ENCODE peak calls at places on chromosome 11, in ten cellular contexts. One of them, this sample, is unnamed.

GRCh38 chr11:60566773-60567172 is 51.6 kb downstream of the MS4A13 start:
- DNase-seq in Daoy: no peak
- DNase-seq in AG10803: no peak
- DNase-seq in stimulated activated CD8-positive, alpha-beta memory T cell treated with anti-CD3 and anti-CD28 coated beads, Interleukin-7, amount 100 ng/mL, for 1 hour: no peak
- DNase-seq in HFFc6: no peak
- DNase-seq in NCI-H1048: no peak
- DNase-seq in HFF-Myc: no peak
- DNase-seq in activated naive CD4-positive, alpha-beta T cell: no peak
- DNase-seq in amygdala: no peak
- DNase-seq in H54: no peak
- DNase-seq in this sample: no peak

GRCh38 chr11:94141511-94142307 is 13.1 kb downstream of the PANX1 start:
- DNase-seq in Daoy: no peak
- DNase-seq in AG10803: no peak
- DNase-seq in stimulated activated CD8-positive, alpha-beta memory T cell treated with anti-CD3 and anti-CD28 coated beads, Interleukin-7, amount 100 ng/mL, for 1 hour: no peak
- DNase-seq in HFFc6: no peak
- DNase-seq in NCI-H1048: no peak
- DNase-seq in HFF-Myc: no peak
- DNase-seq in activated naive CD4-positive, alpha-beta T cell: no peak
- DNase-seq in amygdala: no peak
- DNase-seq in H54: no peak
- DNase-seq in this sample: no peak

GRCh38 chr11:24198458-24198857 is 298.4 kb upstream of the LUZP2 start:
- DNase-seq in Daoy: no peak
- DNase-seq in AG10803: peak
- DNase-seq in stimulated activated CD8-positive, alpha-beta memory T cell treated with anti-CD3 and anti-CD28 coated beads, Interleukin-7, amount 100 ng/mL, for 1 hour: no peak
- DNase-seq in HFFc6: no peak
- DNase-seq in NCI-H1048: no peak
- DNase-seq in HFF-Myc: peak
- DNase-seq in activated naive CD4-positive, alpha-beta T cell: no peak
- DNase-seq in amygdala: no peak
- DNase-seq in H54: no peak
- DNase-seq in this sample: no peak

GRCh38 chr11:17280494-17281127 is 4.1 kb downstream of the NUCB2 start:
- DNase-seq in Daoy: no peak
- DNase-seq in AG10803: peak
- DNase-seq in stimulated activated CD8-positive, alpha-beta memory T cell treated with anti-CD3 and anti-CD28 coated beads, Interleukin-7, amount 100 ng/mL, for 1 hour: no peak
- DNase-seq in HFFc6: no peak
- DNase-seq in NCI-H1048: no peak
- DNase-seq in HFF-Myc: no peak
- DNase-seq in activated naive CD4-positive, alpha-beta T cell: no peak
- DNase-seq in amygdala: no peak
- DNase-seq in H54: no peak
- DNase-seq in this sample: no peak

GRCh38 chr11:122709042-122709760 is 53.7 kb downstream of the UBASH3B start:
- DNase-seq in Daoy: peak
- DNase-seq in AG10803: peak
- DNase-seq in stimulated activated CD8-positive, alpha-beta memory T cell treated with anti-CD3 and anti-CD28 coated beads, Interleukin-7, amount 100 ng/mL, for 1 hour: no peak
- DNase-seq in HFFc6: peak
- DNase-seq in NCI-H1048: no peak
- DNase-seq in HFF-Myc: no peak
- DNase-seq in activated naive CD4-positive, alpha-beta T cell: no peak
- DNase-seq in amygdala: no peak
- DNase-seq in H54: no peak
- DNase-seq in this sample: no peak

GRCh38 chr11:57275582-57275981 is 38.5 kb upstream of the APLNR start:
- DNase-seq in Daoy: peak
- DNase-seq in AG10803: no peak
- DNase-seq in stimulated activated CD8-positive, alpha-beta memory T cell treated with anti-CD3 and anti-CD28 coated beads, Interleukin-7, amount 100 ng/mL, for 1 hour: no peak
- DNase-seq in HFFc6: no peak
- DNase-seq in NCI-H1048: no peak
- DNase-seq in HFF-Myc: no peak
- DNase-seq in activated naive CD4-positive, alpha-beta T cell: no peak
- DNase-seq in amygdala: no peak
- DNase-seq in H54: no peak
- DNase-seq in this sample: no peak

GRCh38 chr11:68403831-68404230 is 56.7 kb upstream of the PPP6R3 start:
- DNase-seq in Daoy: no peak
- DNase-seq in AG10803: no peak
- DNase-seq in stimulated activated CD8-positive, alpha-beta memory T cell treated with anti-CD3 and anti-CD28 coated beads, Interleukin-7, amount 100 ng/mL, for 1 hour: no peak
- DNase-seq in HFFc6: no peak
- DNase-seq in NCI-H1048: no peak
- DNase-seq in HFF-Myc: no peak
- DNase-seq in activated naive CD4-positive, alpha-beta T cell: no peak
- DNase-seq in amygdala: no peak
- DNase-seq in H54: no peak
- DNase-seq in this sample: no peak

GRCh38 chr11:68690671-68691401 is 6.5 kb downstream of the GAL start:
- DNase-seq in Daoy: no peak
- DNase-seq in AG10803: no peak
- DNase-seq in stimulated activated CD8-positive, alpha-beta memory T cell treated with anti-CD3 and anti-CD28 coated beads, Interleukin-7, amount 100 ng/mL, for 1 hour: no peak
- DNase-seq in HFFc6: no peak
- DNase-seq in NCI-H1048: no peak
- DNase-seq in HFF-Myc: no peak
- DNase-seq in activated naive CD4-positive, alpha-beta T cell: no peak
- DNase-seq in amygdala: no peak
- DNase-seq in H54: no peak
- DNase-seq in this sample: no peak

GRCh38 chr11:58787903-58788302 is 56.2 kb upstream of the GLYAT start:
- DNase-seq in Daoy: peak
- DNase-seq in AG10803: no peak
- DNase-seq in stimulated activated CD8-positive, alpha-beta memory T cell treated with anti-CD3 and anti-CD28 coated beads, Interleukin-7, amount 100 ng/mL, for 1 hour: no peak
- DNase-seq in HFFc6: peak
- DNase-seq in NCI-H1048: no peak
- DNase-seq in HFF-Myc: no peak
- DNase-seq in activated naive CD4-positive, alpha-beta T cell: no peak
- DNase-seq in amygdala: no peak
- DNase-seq in H54: peak
- DNase-seq in this sample: no peak

GRCh38 chr11:11016123-11016522 is 158.3 kb upstream of the ZBED5 start:
- DNase-seq in Daoy: no peak
- DNase-seq in AG10803: no peak
- DNase-seq in stimulated activated CD8-positive, alpha-beta memory T cell treated with anti-CD3 and anti-CD28 coated beads, Interleukin-7, amount 100 ng/mL, for 1 hour: no peak
- DNase-seq in HFFc6: no peak
- DNase-seq in NCI-H1048: no peak
- DNase-seq in HFF-Myc: no peak
- DNase-seq in activated naive CD4-positive, alpha-beta T cell: no peak
- DNase-seq in amygdala: no peak
- DNase-seq in H54: no peak
- DNase-seq in this sample: no peak

GRCh38 chr11:1005913-1006312 is 30.6 kb downstream of the MUC6 start:
- DNase-seq in Daoy: no peak
- DNase-seq in AG10803: no peak
- DNase-seq in stimulated activated CD8-positive, alpha-beta memory T cell treated with anti-CD3 and anti-CD28 coated beads, Interleukin-7, amount 100 ng/mL, for 1 hour: no peak
- DNase-seq in HFFc6: no peak
- DNase-seq in NCI-H1048: no peak
- DNase-seq in HFF-Myc: no peak
- DNase-seq in activated naive CD4-positive, alpha-beta T cell: no peak
- DNase-seq in amygdala: no peak
- DNase-seq in H54: no peak
- DNase-seq in this sample: no peak

GRCh38 chr11:122808494-122808893 is 29.8 kb upstream of the CRTAM start:
- DNase-seq in Daoy: peak
- DNase-seq in AG10803: peak
- DNase-seq in stimulated activated CD8-positive, alpha-beta memory T cell treated with anti-CD3 and anti-CD28 coated beads, Interleukin-7, amount 100 ng/mL, for 1 hour: no peak
- DNase-seq in HFFc6: peak
- DNase-seq in NCI-H1048: no peak
- DNase-seq in HFF-Myc: peak
- DNase-seq in activated naive CD4-positive, alpha-beta T cell: no peak
- DNase-seq in amygdala: no peak
- DNase-seq in H54: no peak
- DNase-seq in this sample: no peak

GRCh38 chr11:69209936-69210659 is 54.4 kb downstream of the SMIM38 start:
- DNase-seq in Daoy: peak
- DNase-seq in AG10803: no peak
- DNase-seq in stimulated activated CD8-positive, alpha-beta memory T cell treated with anti-CD3 and anti-CD28 coated beads, Interleukin-7, amount 100 ng/mL, for 1 hour: no peak
- DNase-seq in HFFc6: peak
- DNase-seq in NCI-H1048: no peak
- DNase-seq in HFF-Myc: no peak
- DNase-seq in activated naive CD4-positive, alpha-beta T cell: no peak
- DNase-seq in amygdala: peak
- DNase-seq in H54: no peak
- DNase-seq in this sample: no peak

GRCh38 chr11:14314127-14314526 is 44.9 kb downstream of the RRAS2 start:
- DNase-seq in Daoy: no peak
- DNase-seq in AG10803: no peak
- DNase-seq in stimulated activated CD8-positive, alpha-beta memory T cell treated with anti-CD3 and anti-CD28 coated beads, Interleukin-7, amount 100 ng/mL, for 1 hour: no peak
- DNase-seq in HFFc6: no peak
- DNase-seq in NCI-H1048: no peak
- DNase-seq in HFF-Myc: no peak
- DNase-seq in activated naive CD4-positive, alpha-beta T cell: no peak
- DNase-seq in amygdala: no peak
- DNase-seq in H54: no peak
- DNase-seq in this sample: no peak

GRCh38 chr11:63680842-63681207 is 475 bp upstream of the RTN3 start:
- DNase-seq in Daoy: peak
- DNase-seq in AG10803: no peak
- DNase-seq in stimulated activated CD8-positive, alpha-beta memory T cell treated with anti-CD3 and anti-CD28 coated beads, Interleukin-7, amount 100 ng/mL, for 1 hour: no peak
- DNase-seq in HFFc6: no peak
- DNase-seq in NCI-H1048: no peak
- DNase-seq in HFF-Myc: no peak
- DNase-seq in activated naive CD4-positive, alpha-beta T cell: no peak
- DNase-seq in amygdala: no peak
- DNase-seq in H54: no peak
- DNase-seq in this sample: no peak

GRCh38 chr11:26948881-26949280 is 45.0 kb upstream of the FIBIN start:
- DNase-seq in Daoy: no peak
- DNase-seq in AG10803: no peak
- DNase-seq in stimulated activated CD8-positive, alpha-beta memory T cell treated with anti-CD3 and anti-CD28 coated beads, Interleukin-7, amount 100 ng/mL, for 1 hour: no peak
- DNase-seq in HFFc6: peak
- DNase-seq in NCI-H1048: no peak
- DNase-seq in HFF-Myc: no peak
- DNase-seq in activated naive CD4-positive, alpha-beta T cell: no peak
- DNase-seq in amygdala: no peak
- DNase-seq in H54: no peak
- DNase-seq in this sample: no peak